ENCODE peak calls at places on chromosomes 12 and 14, in nine cellular contexts. R is neural crest cell; Z is HT1080; U is stimulated activated CD4-positive, alpha-beta T cell treated with anti-CD3 and anti-CD28 coated beads, Interleukin-2, amount 100 ng/mL, for 24 hours; X is NCI-H187 treated with DMSO at 0.1 percent for 48 hours; Y is testis; E is dermis microvascular lymphatic vessel endothelial cell; H is foreskin fibroblast; I is left cardiac atrium. J is an unnamed sample.

GRCh38 chr14:71452987-71453386 is 479.2 kb upstream of the RGS6 start:
- DNase-seq in E (no peak), R (no peak), I (no peak), H (peak), Z (no peak), U (no peak), Y (no peak), X (no peak), J (no peak)

GRCh38 chr12:8028267-8028666 is 4.2 kb upstream of the FOXJ2 start:
- DNase-seq in Z (no peak), I (no peak), H (no peak), E (no peak), X (no peak), Y (no peak), U (no peak), R (no peak), J (no peak)

GRCh38 chr12:54377797-54378515 is 6.6 kb downstream of the ZNF385A start:
- DNase-seq in R (no peak), X (no peak), H (no peak), U (no peak), Z (no peak), Y (no peak), I (no peak), E (no peak), J (no peak)

GRCh38 chr14:70118064-70118463 is 70.7 kb downstream of the SLC8A3 start:
- DNase-seq in Z (no peak), Y (no peak), X (no peak), E (no peak), U (no peak), R (no peak), I (no peak), H (no peak), J (no peak)

GRCh38 chr14:21894003-21894897 is 220.6 kb upstream of the OR4E1 start:
- DNase-seq in U (peak), R (no peak), Y (peak), Z (no peak), H (no peak), I (no peak), X (no peak), E (no peak), J (no peak)

GRCh38 chr12:41663487-41664258 is 475.6 kb downstream of the PDZRN4 start:
- DNase-seq in E (peak), Z (peak), U (no peak), I (no peak), R (no peak), H (no peak), X (no peak), Y (no peak), J (no peak)

GRCh38 chr12:40063424-40063823 is 42.5 kb downstream of the SLC2A13 start:
- DNase-seq in Z (peak), I (no peak), U (no peak), H (no peak), Y (no peak), X (no peak), E (no peak), R (no peak), J (no peak)

GRCh38 chr12:25692115-25693035 is 139.3 kb upstream of the LMNTD1 start:
- DNase-seq in H (peak), R (no peak), X (no peak), E (no peak), Y (no peak), I (no peak), Z (no peak), U (no peak), J (peak)

GRCh38 chr12:21818627-21819026 is 44.1 kb upstream of the KCNJ8 start:
- DNase-seq in H (peak), X (no peak), E (no peak), R (no peak), Z (peak), I (no peak), Y (no peak), U (no peak), J (no peak)